ENCODE peak calls at places on chromosomes 12 and 14, in ten cellular contexts. X is fibroblast of lung, C is GM23248, W is neural progenitor cell, Q is IMR-90, G is mammary epithelial cell, K is colonic mucosa, S is MM.1S, H is mesenchymal stem cell, V is mesendoderm. P is an unnamed sample.

GRCh38 chr14:23631702-23632460 is 4.3 kb upstream of the DHRS2 start:
- DNase-seq in X (peak), C (peak), W (peak), Q (peak), G (peak), K (peak), S (peak), H (peak), V (peak), P (peak)

GRCh38 chr12:22856120-22856699 is 231.2 kb downstream of the ETNK1 start:
- DNase-seq in X (peak), C (peak), W (peak), Q (peak), G (peak), K (no peak), S (peak), H (peak), V (peak), P (peak)

GRCh38 chr14:23321572-23322547 is 603 bp downstream of the PABPN1 start:
- DNase-seq in X (peak), C (peak), W (peak), Q (peak), G (peak), K (peak), S (no peak), H (peak), V (peak), P (no peak)

GRCh38 chr14:73753887-73754880 is 40.0 kb upstream of the PNMA1 start:
- DNase-seq in X (no peak), C (peak), W (no peak), Q (no peak), G (no peak), K (peak), S (no peak), H (peak), V (no peak), P (no peak)

GRCh38 chr12:12025799-12026386 is 44.8 kb upstream of the BCL2L14 start:
- DNase-seq in X (no peak), C (no peak), W (no peak), Q (no peak), G (no peak), K (peak), S (no peak), H (no peak), V (no peak), P (no peak)

GRCh38 chr12:127538325-127538724 is 728.6 kb upstream of the TMEM132C start:
- DNase-seq in X (no peak), C (no peak), W (peak), Q (no peak), G (no peak), K (no peak), S (no peak), H (no peak), V (peak), P (no peak)

GRCh38 chr14:73662439-73663056 is 17.8 kb downstream of the DNAL1 start:
- DNase-seq in X (peak), C (peak), W (peak), Q (peak), G (peak), K (peak), S (no peak), H (peak), V (peak), P (no peak)

GRCh38 chr12:91287753-91288152 is 105.1 kb upstream of the DCN start:
- DNase-seq in X (no peak), C (no peak), W (no peak), Q (no peak), G (no peak), K (no peak), S (no peak), H (no peak), V (no peak), P (no peak)

GRCh38 chr12:47110011-47110541 is 30.3 kb upstream of the AMIGO2 start:
- DNase-seq in X (no peak), C (no peak), W (no peak), Q (no peak), G (no peak), K (no peak), S (no peak), H (no peak), V (no peak), P (no peak)

GRCh38 chr14:100914597-100915021 is 11.1 kb upstream of the RTL1 start:
- DNase-seq in X (no peak), C (peak), W (no peak), Q (peak), G (peak), K (no peak), S (no peak), H (no peak), V (no peak), P (no peak)

GRCh38 chr14:67881225-67881624 is 61.6 kb downstream of the RAD51B start:
- DNase-seq in X (no peak), C (no peak), W (no peak), Q (no peak), G (no peak), K (no peak), S (peak), H (no peak), V (no peak), P (no peak)

GRCh38 chr12:95599880-95600279 is 48.6 kb upstream of the USP44 start:
- DNase-seq in X (no peak), C (no peak), W (no peak), Q (no peak), G (no peak), K (no peak), S (no peak), H (no peak), V (no peak), P (no peak)

GRCh38 chr14:59190372-59190771 is 1.9 kb downstream of the DAAM1 start:
- DNase-seq in X (no peak), C (peak), W (peak), Q (no peak), G (no peak), K (peak), S (no peak), H (no peak), V (peak), P (no peak)

GRCh38 chr12:112314981-112315380 is 67.2 kb downstream of the HECTD4 start:
- DNase-seq in X (no peak), C (no peak), W (no peak), Q (peak), G (peak), K (no peak), S (no peak), H (no peak), V (no peak), P (no peak)

GRCh38 chr12:59155448-59155847 is 235.1 kb upstream of the LRIG3 start:
- DNase-seq in X (no peak), C (no peak), W (no peak), Q (no peak), G (no peak), K (no peak), S (no peak), H (no peak), V (no peak), P (no peak)

GRCh38 chr12:74119811-74120362 is 417.7 kb upstream of the ATXN7L3B start:
- DNase-seq in X (no peak), C (peak), W (no peak), Q (no peak), G (peak), K (no peak), S (no peak), H (peak), V (no peak), P (no peak)

GRCh38 chr14:51082394-51082793 is 12.5 kb downstream of the TRIM9 start:
- DNase-seq in X (no peak), C (peak), W (no peak), Q (no peak), G (peak), K (no peak), S (no peak), H (no peak), V (no peak), P (no peak)

GRCh38 chr12:96208346-96208745 is 14.2 kb downstream of the ELK3 start:
- DNase-seq in X (peak), C (peak), W (no peak), Q (peak), G (peak), K (no peak), S (no peak), H (peak), V (no peak), P (no peak)

GRCh38 chr14:71139058-71139946 is 232.0 kb downstream of the PCNX1 start:
- DNase-seq in X (peak), C (peak), W (peak), Q (peak), G (peak), K (peak), S (peak), H (peak), V (peak), P (no peak)

GRCh38 chr14:104694991-104695659 is 5.7 kb downstream of the INF2 start:
- DNase-seq in X (no peak), C (no peak), W (no peak), Q (no peak), G (peak), K (no peak), S (no peak), H (peak), V (peak), P (no peak)

GRCh38 chr12:52215587-52216031 is 17.4 kb upstream of the KRT7 start:
- DNase-seq in X (peak), C (no peak), W (no peak), Q (peak), G (peak), K (no peak), S (no peak), H (peak), V (peak), P (no peak)

GRCh38 chr12:13661005-13661887 is 320.2 kb downstream of the GRIN2B start:
- DNase-seq in X (peak), C (peak), W (peak), Q (peak), G (peak), K (peak), S (peak), H (peak), V (peak), P (no peak)

GRCh38 chr14:105632010-105632409 is 105.6 kb downstream of the TMEM121 start:
- DNase-seq in X (no peak), C (no peak), W (no peak), Q (no peak), G (no peak), K (no peak), S (no peak), H (no peak), V (no peak), P (no peak)

GRCh38 chr12:93135286-93136239 is 206.5 kb upstream of the EEA1 start:
- DNase-seq in X (peak), C (peak), W (no peak), Q (peak), G (no peak), K (no peak), S (peak), H (peak), V (no peak), P (peak)

GRCh38 chr14:21109377-21110260 is 8.8 kb downstream of the TMEM253 start:
- DNase-seq in X (no peak), C (no peak), W (no peak), Q (no peak), G (peak), K (no peak), S (no peak), H (no peak), V (peak), P (no peak)

GRCh38 chr12:119642986-119643385 is 24.9 kb upstream of the PRKAB1 start:
- DNase-seq in X (no peak), C (no peak), W (peak), Q (no peak), G (no peak), K (no peak), S (no peak), H (no peak), V (peak), P (no peak)

GRCh38 chr14:20499108-20499507 is 6.2 kb upstream of the RNASE10 start:
- DNase-seq in X (no peak), C (no peak), W (no peak), Q (no peak), G (peak), K (no peak), S (no peak), H (no peak), V (peak), P (no peak)

GRCh38 chr12:1620093-1620492 is 8.9 kb upstream of the WNT5B start:
- DNase-seq in X (no peak), C (no peak), W (no peak), Q (no peak), G (no peak), K (no peak), S (no peak), H (no peak), V (no peak), P (no peak)

GRCh38 chr12:70812124-70812523 is 108.4 kb downstream of the PTPRR start:
- DNase-seq in X (no peak), C (peak), W (no peak), Q (no peak), G (no peak), K (peak), S (no peak), H (no peak), V (no peak), P (no peak)

GRCh38 chr14:33592298-33592697 is 358.6 kb downstream of the EGLN3 start:
- DNase-seq in X (no peak), C (peak), W (no peak), Q (no peak), G (no peak), K (no peak), S (no peak), H (peak), V (peak), P (no peak)

GRCh38 chr12:122023339-122024131 is 1.9 kb downstream of the BCL7A start:
- DNase-seq in X (peak), C (peak), W (peak), Q (peak), G (peak), K (peak), S (no peak), H (peak), V (peak), P (no peak)

GRCh38 chr12:85530486-85530885 is 250.5 kb downstream of the ALX1 start:
- DNase-seq in X (no peak), C (no peak), W (no peak), Q (no peak), G (no peak), K (no peak), S (no peak), H (no peak), V (no peak), P (no peak)

GRCh38 chr12:26651036-26651435 is 182.0 kb downstream of the ITPR2 start:
- DNase-seq in X (no peak), C (no peak), W (no peak), Q (no peak), G (no peak), K (no peak), S (no peak), H (no peak), V (no peak), P (no peak)

GRCh38 chr14:38282941-38283340 is 27.0 kb upstream of the CLEC14A start:
- DNase-seq in X (no peak), C (no peak), W (no peak), Q (no peak), G (no peak), K (no peak), S (no peak), H (no peak), V (no peak), P (no peak)

GRCh38 chr14:61396694-61397093 is 75.3 kb downstream of the PRKCH start:
- DNase-seq in X (no peak), C (no peak), W (no peak), Q (no peak), G (no peak), K (no peak), S (no peak), H (no peak), V (peak), P (no peak)
- H3K27ac ChIP-seq in X (no peak), C (no peak), W (no peak), Q (no peak), G (no peak), K (no peak), S (no peak), H (no peak), V (no peak), P (no peak)

GRCh38 chr12:31732926-31733548 is 4.2 kb upstream of the AMN1 start:
- DNase-seq in X (peak), C (peak), W (no peak), Q (peak), G (peak), K (no peak), S (no peak), H (peak), V (peak), P (no peak)
- H3K4me3 ChIP-seq in X (no peak), C (no peak), W (no peak), Q (no peak), G (no peak), K (no peak), S (no peak), H (no peak), V (no peak), P (no peak)

GRCh38 chr12:125187780-125188741 is 122.8 kb downstream of the AACS start:
- DNase-seq in X (no peak), C (no peak), W (peak), Q (no peak), G (no peak), K (no peak), S (no peak), H (no peak), V (no peak), P (no peak)
- H3K9ac ChIP-seq in X (no peak), C (no peak), W (no peak), Q (no peak), G (no peak), K (no peak), S (no peak), H (peak), V (no peak), P (peak)

GRCh38 chr12:45356822-45357546 is 141.1 kb downstream of the ANO6 start:
- DNase-seq in X (no peak), C (no peak), W (no peak), Q (no peak), G (no peak), K (no peak), S (no peak), H (no peak), V (no peak), P (no peak)
- H3K27ac ChIP-seq in X (no peak), C (no peak), W (no peak), Q (no peak), G (no peak), K (no peak), S (no peak), H (no peak), V (no peak), P (peak)

DNA sequence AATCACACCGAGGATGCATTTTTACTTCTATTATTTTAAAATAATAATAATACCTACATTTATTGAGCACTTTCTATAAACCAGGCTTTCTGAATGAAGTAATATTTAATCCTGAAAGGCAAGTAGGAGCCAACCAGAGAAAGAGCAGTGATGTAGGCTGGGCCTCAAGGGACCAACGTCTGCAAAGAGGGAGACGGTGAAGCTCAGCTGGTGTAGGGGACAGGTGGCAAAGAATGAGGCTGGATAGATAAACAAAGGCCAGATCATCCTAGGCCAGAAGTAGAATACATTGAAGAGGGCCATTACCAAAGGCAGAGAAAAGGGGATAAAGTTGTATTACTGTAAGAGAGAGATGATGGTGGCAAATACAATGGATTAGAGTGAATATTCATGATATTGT is 810 bp upstream of the TMBIM4 start:
- DNase-seq in X (no peak), C (no peak), W (no peak), Q (no peak), G (no peak), K (no peak), S (no peak), H (no peak), V (no peak), P (no peak)
- H3K4me3 ChIP-seq in X (peak), C (peak), W (no peak), Q (peak), G (no peak), K (peak), S (peak), H (peak), V (no peak), P (no peak)

DNA sequence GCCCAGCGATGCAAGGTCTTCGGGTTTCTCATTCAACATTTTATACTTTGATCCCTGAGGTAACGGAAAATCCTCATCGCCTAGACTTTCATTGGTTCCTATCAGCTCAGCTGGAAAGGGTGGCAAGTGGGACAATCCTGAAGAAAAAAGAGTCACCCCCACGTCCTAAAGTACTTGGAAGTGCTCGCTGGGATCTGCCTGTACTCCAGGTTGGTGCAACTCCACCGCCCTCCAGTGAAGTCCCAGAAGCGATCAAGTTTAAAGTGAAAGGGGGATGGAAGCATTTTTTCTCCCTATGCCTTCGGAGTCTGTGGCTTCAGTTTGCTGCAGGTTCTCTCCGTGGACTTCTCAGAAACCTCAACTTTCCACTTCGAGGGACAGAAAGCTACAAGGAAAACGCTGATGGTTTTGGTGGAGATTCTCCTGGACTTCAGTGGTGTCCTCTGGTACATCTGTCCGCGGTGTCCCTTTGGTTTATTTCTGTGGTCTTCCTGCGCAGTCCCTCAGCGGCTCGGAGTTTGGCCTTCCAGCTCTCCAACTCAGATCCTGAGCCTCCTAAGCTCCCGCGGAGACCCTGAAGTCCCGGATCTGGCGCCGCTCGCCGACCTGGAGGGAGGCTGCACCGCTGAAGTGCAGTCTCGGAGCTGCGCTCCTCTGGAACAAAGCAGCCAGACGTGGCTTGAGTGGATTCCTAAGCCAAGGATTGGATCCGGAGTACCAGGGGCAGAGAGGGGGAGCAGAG is 1.7 kb upstream of the LRFN5 start:
- DNase-seq in X (peak), C (peak), W (peak), Q (peak), G (no peak), K (peak), S (no peak), H (peak), V (peak), P (no peak)
- H3K9ac ChIP-seq in X (peak), C (peak), W (no peak), Q (peak), G (no peak), K (no peak), S (no peak), H (peak), V (peak), P (peak)

GRCh38 chr14:69043007-69043444 is 63.9 kb upstream of the ACTN1 start:
- DNase-seq in X (peak), C (no peak), W (no peak), Q (no peak), G (no peak), K (no peak), S (no peak), H (no peak), V (no peak), P (no peak)
- H3K27ac ChIP-seq in X (no peak), C (no peak), W (no peak), Q (peak), G (no peak), K (peak), S (no peak), H (no peak), V (no peak), P (no peak)

P was measured in SK-N-MC.